ENCODE peak calls at places on chromosomes 1 and 21, in five cellular contexts. One of them, this sample, is unnamed.

GRCh38 chr1:210441028-210441427 is 112.3 kb downstream of the HHAT start:
- DNase-seq in fibroblast of the conjunctiva: no peak
- DNase-seq in uterus: no peak
- DNase-seq in T-helper 1 cell: no peak
- DNase-seq in RPMI7951: no peak
- DNase-seq in this sample: no peak

GRCh38 chr1:61754545-61754944 is 12.3 kb downstream of the PATJ start:
- DNase-seq in fibroblast of the conjunctiva: no peak
- DNase-seq in uterus: no peak
- DNase-seq in T-helper 1 cell: no peak
- DNase-seq in RPMI7951: no peak
- DNase-seq in this sample: no peak

GRCh38 chr1:11838349-11839272 is 9.0 kb downstream of the NPPA start:
- DNase-seq in fibroblast of the conjunctiva: peak
- DNase-seq in uterus: peak
- DNase-seq in T-helper 1 cell: peak
- DNase-seq in RPMI7951: peak
- DNase-seq in this sample: peak

GRCh38 chr1:248858096-248858890 is 592 bp downstream of the ZNF692 start:
- DNase-seq in fibroblast of the conjunctiva: peak
- DNase-seq in uterus: peak
- DNase-seq in T-helper 1 cell: no peak
- DNase-seq in RPMI7951: peak
- DNase-seq in this sample: peak

GRCh38 chr21:39312112-39313041 is 1.1 kb downstream of the BRWD1 start:
- DNase-seq in fibroblast of the conjunctiva: peak
- DNase-seq in uterus: peak
- DNase-seq in T-helper 1 cell: peak
- DNase-seq in RPMI7951: peak
- DNase-seq in this sample: peak

GRCh38 chr21:45721656-45722055 is 78.1 kb downstream of the PCBP3 start:
- DNase-seq in fibroblast of the conjunctiva: no peak
- DNase-seq in uterus: no peak
- DNase-seq in T-helper 1 cell: no peak
- DNase-seq in RPMI7951: no peak
- DNase-seq in this sample: peak

GRCh38 chr21:42923553-42924432 is 1.6 kb downstream of the ERVH48-1 start:
- DNase-seq in fibroblast of the conjunctiva: peak
- DNase-seq in uterus: peak
- DNase-seq in T-helper 1 cell: peak
- DNase-seq in RPMI7951: peak
- DNase-seq in this sample: peak

GRCh38 chr1:82399093-82399492 is 598.4 kb downstream of the ADGRL2 start:
- DNase-seq in fibroblast of the conjunctiva: no peak
- DNase-seq in uterus: no peak
- DNase-seq in T-helper 1 cell: no peak
- DNase-seq in RPMI7951: no peak
- DNase-seq in this sample: peak

GRCh38 chr1:204670152-204670927 is 15.2 kb downstream of the LRRN2 start:
- DNase-seq in fibroblast of the conjunctiva: peak
- DNase-seq in uterus: no peak
- DNase-seq in T-helper 1 cell: no peak
- DNase-seq in RPMI7951: peak
- DNase-seq in this sample: no peak

GRCh38 chr1:220189750-220190347 is 82.4 kb downstream of the RAB3GAP2 start:
- DNase-seq in fibroblast of the conjunctiva: peak
- DNase-seq in uterus: no peak
- DNase-seq in T-helper 1 cell: no peak
- DNase-seq in RPMI7951: peak
- DNase-seq in this sample: no peak

GRCh38 chr1:156645058-156645457 is 3.1 kb downstream of the BCAN start:
- DNase-seq in fibroblast of the conjunctiva: no peak
- DNase-seq in uterus: no peak
- DNase-seq in T-helper 1 cell: no peak
- DNase-seq in RPMI7951: no peak
- DNase-seq in this sample: no peak

GRCh38 chr1:109466440-109467300 is at the start of gene SYPL2:
- DNase-seq in fibroblast of the conjunctiva: no peak
- DNase-seq in uterus: peak
- DNase-seq in T-helper 1 cell: no peak
- DNase-seq in RPMI7951: peak
- DNase-seq in this sample: peak

GRCh38 chr1:153548722-153549695 is at the start of gene S100A3:
- DNase-seq in fibroblast of the conjunctiva: no peak
- DNase-seq in uterus: peak
- DNase-seq in T-helper 1 cell: no peak
- DNase-seq in RPMI7951: peak
- DNase-seq in this sample: peak

GRCh38 chr1:7331926-7332535 is 439.1 kb upstream of the VAMP3 start:
- DNase-seq in fibroblast of the conjunctiva: no peak
- DNase-seq in uterus: no peak
- DNase-seq in T-helper 1 cell: no peak
- DNase-seq in RPMI7951: no peak
- DNase-seq in this sample: no peak

GRCh38 chr1:111538343-111539035 is 35.1 kb upstream of the ADORA3 start:
- DNase-seq in fibroblast of the conjunctiva: peak
- DNase-seq in uterus: no peak
- DNase-seq in T-helper 1 cell: no peak
- DNase-seq in RPMI7951: peak
- DNase-seq in this sample: peak

GRCh38 chr1:208924011-208924410 is 659.5 kb upstream of the CAMK1G start:
- DNase-seq in fibroblast of the conjunctiva: no peak
- DNase-seq in uterus: no peak
- DNase-seq in T-helper 1 cell: no peak
- DNase-seq in RPMI7951: no peak
- DNase-seq in this sample: no peak

GRCh38 chr1:169466259-169467230 is 19.2 kb downstream of the SLC19A2 start:
- DNase-seq in fibroblast of the conjunctiva: peak
- DNase-seq in uterus: peak
- DNase-seq in T-helper 1 cell: no peak
- DNase-seq in RPMI7951: peak
- DNase-seq in this sample: no peak

GRCh38 chr1:240967070-240967724 is 355.2 kb upstream of the GREM2 start:
- DNase-seq in fibroblast of the conjunctiva: no peak
- DNase-seq in uterus: no peak
- DNase-seq in T-helper 1 cell: no peak
- DNase-seq in RPMI7951: peak
- DNase-seq in this sample: no peak

GRCh38 chr21:30605968-30606367 is 5.1 kb downstream of the KRTAP22-1 start:
- DNase-seq in fibroblast of the conjunctiva: no peak
- DNase-seq in uterus: no peak
- DNase-seq in T-helper 1 cell: no peak
- DNase-seq in RPMI7951: no peak
- DNase-seq in this sample: no peak

GRCh38 chr1:182806015-182806678 is 16.6 kb downstream of the NPL start:
- DNase-seq in fibroblast of the conjunctiva: no peak
- DNase-seq in uterus: no peak
- DNase-seq in T-helper 1 cell: no peak
- DNase-seq in RPMI7951: no peak
- DNase-seq in this sample: no peak

GRCh38 chr1:31734582-31735107 is 29.5 kb downstream of the ADGRB2 start:
- DNase-seq in fibroblast of the conjunctiva: no peak
- DNase-seq in uterus: no peak
- DNase-seq in T-helper 1 cell: no peak
- DNase-seq in RPMI7951: no peak
- DNase-seq in this sample: no peak

GRCh38 chr21:45390121-45390751 is 14.7 kb upstream of the COL18A1 start:
- DNase-seq in fibroblast of the conjunctiva: no peak
- DNase-seq in uterus: peak
- DNase-seq in T-helper 1 cell: no peak
- DNase-seq in RPMI7951: no peak
- DNase-seq in this sample: no peak

GRCh38 chr1:41679994-41680393 is 195.5 kb upstream of the EDN2 start:
- DNase-seq in fibroblast of the conjunctiva: no peak
- DNase-seq in uterus: no peak
- DNase-seq in T-helper 1 cell: no peak
- DNase-seq in RPMI7951: no peak
- DNase-seq in this sample: no peak

GRCh38 chr21:28489197-28489596 is 503.5 kb downstream of the LTN1 start:
- DNase-seq in fibroblast of the conjunctiva: no peak
- DNase-seq in uterus: no peak
- DNase-seq in T-helper 1 cell: no peak
- DNase-seq in RPMI7951: no peak
- DNase-seq in this sample: no peak

GRCh38 chr21:42674351-42674940 is 21.0 kb downstream of the PDE9A start:
- DNase-seq in fibroblast of the conjunctiva: peak
- DNase-seq in uterus: peak
- DNase-seq in T-helper 1 cell: no peak
- DNase-seq in RPMI7951: no peak
- DNase-seq in this sample: no peak

GRCh38 chr1:15963968-15964648 is 11.8 kb downstream of the ZBTB17 start:
- DNase-seq in fibroblast of the conjunctiva: no peak
- DNase-seq in uterus: no peak
- DNase-seq in T-helper 1 cell: no peak
- DNase-seq in RPMI7951: no peak
- DNase-seq in this sample: no peak

This sample was measured in Daoy.